ENCODE peak calls at places on chromosomes 4 and X, in eight cellular contexts. One of them, this sample, is unnamed.

GRCh38 chrX:16825306-16826035 is 39.2 kb downstream of the TXLNG start:
- DNase-seq in uterus: no peak
- DNase-seq in cardiac muscle cell: no peak
- DNase-seq in mucosa of descending colon: no peak
- DNase-seq in PC-3: peak; percentile 51
- DNase-seq in cardiac fibroblast: peak; percentile 46
- DNase-seq in heart right ventricle: no peak
- DNase-seq in astrocyte of the cerebellum: no peak
- DNase-seq in this sample: no peak

GRCh38 chrX:25010784-25011588 is 4.8 kb downstream of the ARX start:
- DNase-seq in cardiac muscle cell: no peak
- DNase-seq in astrocyte of the cerebellum: no peak
- DNase-seq in uterus: no peak
- DNase-seq in heart right ventricle: no peak
- DNase-seq in mucosa of descending colon: no peak
- DNase-seq in cardiac fibroblast: no peak
- DNase-seq in PC-3: no peak
- DNase-seq in this sample: no peak

GRCh38 chrX:48071064-48071985 is at the start of gene ZNF630:
- DNase-seq in heart right ventricle: peak; percentile 77
- DNase-seq in mucosa of descending colon: peak; percentile 88
- DNase-seq in cardiac fibroblast: peak; percentile 62
- DNase-seq in astrocyte of the cerebellum: peak; percentile 9
- DNase-seq in cardiac muscle cell: peak; percentile 72
- DNase-seq in uterus: peak; percentile 70
- DNase-seq in PC-3: peak; percentile 72
- DNase-seq in this sample: peak; percentile 78

GRCh38 chrX:53321216-53321942 is 40.0 kb upstream of the IQSEC2 start:
- DNase-seq in heart right ventricle: no peak
- DNase-seq in cardiac muscle cell: no peak
- DNase-seq in PC-3: no peak
- DNase-seq in cardiac fibroblast: no peak
- DNase-seq in astrocyte of the cerebellum: no peak
- DNase-seq in mucosa of descending colon: no peak
- DNase-seq in uterus: no peak
- DNase-seq in this sample: no peak

GRCh38 chrX:55142919-55143310 is 54.1 kb downstream of the PAGE2 start:
- DNase-seq in mucosa of descending colon: no peak
- DNase-seq in PC-3: no peak
- DNase-seq in astrocyte of the cerebellum: no peak
- DNase-seq in cardiac muscle cell: no peak
- DNase-seq in heart right ventricle: no peak
- DNase-seq in cardiac fibroblast: no peak
- DNase-seq in uterus: no peak
- DNase-seq in this sample: no peak

GRCh38 chr4:73843369-73843768 is 6.9 kb downstream of the CXCL6 start:
- DNase-seq in astrocyte of the cerebellum: no peak
- DNase-seq in mucosa of descending colon: no peak
- DNase-seq in cardiac muscle cell: no peak
- DNase-seq in cardiac fibroblast: no peak
- DNase-seq in PC-3: peak; percentile 69
- DNase-seq in uterus: no peak
- DNase-seq in heart right ventricle: no peak
- DNase-seq in this sample: no peak

GRCh38 chrX:45849261-45849660 is 648.6 kb upstream of the DIPK2B start:
- DNase-seq in mucosa of descending colon: no peak
- DNase-seq in PC-3: peak; percentile 85
- DNase-seq in astrocyte of the cerebellum: peak; percentile 84
- DNase-seq in uterus: no peak
- DNase-seq in cardiac muscle cell: peak; percentile 73
- DNase-seq in cardiac fibroblast: peak; percentile 76
- DNase-seq in heart right ventricle: peak; percentile 2
- DNase-seq in this sample: no peak

GRCh38 chr4:15906024-15906443 is 32.5 kb downstream of the FGFBP1 start:
- DNase-seq in astrocyte of the cerebellum: no peak
- DNase-seq in uterus: no peak
- DNase-seq in PC-3: peak; percentile 96
- DNase-seq in mucosa of descending colon: peak; percentile 90
- DNase-seq in cardiac fibroblast: no peak
- DNase-seq in heart right ventricle: no peak
- DNase-seq in cardiac muscle cell: no peak
- DNase-seq in this sample: no peak

GRCh38 chrX:19747672-19748610 is 139.5 kb downstream of the SH3KBP1 start:
- DNase-seq in cardiac muscle cell: no peak
- DNase-seq in cardiac fibroblast: no peak
- DNase-seq in PC-3: no peak
- DNase-seq in heart right ventricle: no peak
- DNase-seq in astrocyte of the cerebellum: no peak
- DNase-seq in mucosa of descending colon: peak; percentile 70
- DNase-seq in uterus: no peak
- DNase-seq in this sample: no peak

GRCh38 chr4:189792819-189793618 is 147.7 kb upstream of the FRG1 start:
- DNase-seq in cardiac muscle cell: peak; percentile 68
- DNase-seq in mucosa of descending colon: no peak
- DNase-seq in cardiac fibroblast: peak; percentile 63
- DNase-seq in PC-3: peak; percentile 67
- DNase-seq in heart right ventricle: peak; percentile 61
- DNase-seq in uterus: peak; percentile 40
- DNase-seq in astrocyte of the cerebellum: peak; percentile 24
- DNase-seq in this sample: no peak

GRCh38 chr4:11698846-11699590 is 270.3 kb upstream of the HS3ST1 start:
- DNase-seq in heart right ventricle: no peak
- DNase-seq in astrocyte of the cerebellum: peak; percentile 32
- DNase-seq in uterus: no peak
- DNase-seq in cardiac muscle cell: peak; percentile 40
- DNase-seq in mucosa of descending colon: no peak
- DNase-seq in cardiac fibroblast: peak; percentile 35
- DNase-seq in PC-3: peak; percentile 92
- DNase-seq in this sample: no peak

GRCh38 chr4:138673053-138673452 is 342.5 kb upstream of the NOCT start:
- DNase-seq in PC-3: no peak
- DNase-seq in cardiac muscle cell: no peak
- DNase-seq in uterus: no peak
- DNase-seq in cardiac fibroblast: no peak
- DNase-seq in heart right ventricle: no peak
- DNase-seq in mucosa of descending colon: no peak
- DNase-seq in astrocyte of the cerebellum: no peak
- DNase-seq in this sample: no peak

GRCh38 chrX:47166126-47166525 is 21.1 kb downstream of the RBM10 start:
- DNase-seq in mucosa of descending colon: no peak
- DNase-seq in cardiac fibroblast: peak; percentile 32
- DNase-seq in heart right ventricle: no peak
- DNase-seq in astrocyte of the cerebellum: no peak
- DNase-seq in cardiac muscle cell: peak; percentile 62
- DNase-seq in PC-3: no peak
- DNase-seq in uterus: no peak
- DNase-seq in this sample: no peak

GRCh38 chr4:65917486-65917885 is 247.2 kb upstream of the EPHA5 start:
- DNase-seq in heart right ventricle: no peak
- DNase-seq in astrocyte of the cerebellum: no peak
- DNase-seq in mucosa of descending colon: no peak
- DNase-seq in PC-3: peak; percentile 56
- DNase-seq in cardiac muscle cell: peak; percentile 58
- DNase-seq in uterus: no peak
- DNase-seq in cardiac fibroblast: peak; percentile 40
- DNase-seq in this sample: no peak

GRCh38 chr4:111070390-111070789 is 447.5 kb upstream of the PITX2 start:
- DNase-seq in cardiac fibroblast: no peak
- DNase-seq in PC-3: no peak
- DNase-seq in astrocyte of the cerebellum: no peak
- DNase-seq in cardiac muscle cell: no peak
- DNase-seq in mucosa of descending colon: no peak
- DNase-seq in uterus: no peak
- DNase-seq in heart right ventricle: no peak
- DNase-seq in this sample: no peak

GRCh38 chr4:24799196-24799543 is 3.8 kb downstream of the SOD3 start:
- DNase-seq in astrocyte of the cerebellum: no peak
- DNase-seq in cardiac fibroblast: no peak
- DNase-seq in PC-3: no peak
- DNase-seq in mucosa of descending colon: no peak
- DNase-seq in cardiac muscle cell: no peak
- DNase-seq in uterus: no peak
- DNase-seq in heart right ventricle: no peak
- DNase-seq in this sample: no peak

GRCh38 chrX:130165703-130166502 is at the start of gene AIFM1:
- DNase-seq in astrocyte of the cerebellum: peak; percentile 85
- DNase-seq in heart right ventricle: peak; percentile 91
- DNase-seq in PC-3: peak; percentile 94
- DNase-seq in cardiac fibroblast: peak; percentile 97
- DNase-seq in cardiac muscle cell: peak; percentile 97
- DNase-seq in mucosa of descending colon: peak; percentile 95
- DNase-seq in uterus: peak; percentile 91
- DNase-seq in this sample: peak; percentile 93

GRCh38 chr4:156251373-156252065 is 297.9 kb upstream of the CTSO start:
- DNase-seq in uterus: no peak
- DNase-seq in astrocyte of the cerebellum: no peak
- DNase-seq in cardiac muscle cell: no peak
- DNase-seq in mucosa of descending colon: no peak
- DNase-seq in cardiac fibroblast: no peak
- DNase-seq in heart right ventricle: no peak
- DNase-seq in PC-3: no peak
- DNase-seq in this sample: no peak

GRCh38 chrX:13506574-13506973 is 62.8 kb upstream of the EGFL6 start:
- DNase-seq in cardiac fibroblast: peak; percentile 67
- DNase-seq in astrocyte of the cerebellum: peak; percentile 49
- DNase-seq in uterus: peak; percentile 45
- DNase-seq in heart right ventricle: peak; percentile 18
- DNase-seq in mucosa of descending colon: no peak
- DNase-seq in cardiac muscle cell: peak; percentile 68
- DNase-seq in PC-3: peak; percentile 62
- DNase-seq in this sample: no peak

GRCh38 chrX:57121162-57121741 is at the start of gene SPIN2B:
- DNase-seq in cardiac fibroblast: peak; percentile 82
- DNase-seq in PC-3: peak; percentile 84
- DNase-seq in cardiac muscle cell: peak; percentile 83
- DNase-seq in uterus: peak; percentile 63
- DNase-seq in astrocyte of the cerebellum: peak; percentile 26
- DNase-seq in mucosa of descending colon: peak; percentile 90
- DNase-seq in heart right ventricle: peak; percentile 82
- DNase-seq in this sample: peak; percentile 86
- TF ChIP-seq CTCF in cardiac fibroblast: no peak
- TF ChIP-seq CTCF in PC-3: no peak
- TF ChIP-seq CTCF in cardiac muscle cell: no peak
- TF ChIP-seq CTCF in uterus: no peak
- TF ChIP-seq CTCF in astrocyte of the cerebellum: no peak
- TF ChIP-seq CTCF in mucosa of descending colon: no peak
- TF ChIP-seq CTCF in heart right ventricle: no peak
- TF ChIP-seq CTCF in this sample: no peak

GRCh38 chrX:3962511-3963350 is 249.3 kb upstream of the PRKX start:
- DNase-seq in uterus: no peak
- DNase-seq in astrocyte of the cerebellum: no peak
- DNase-seq in heart right ventricle: no peak
- DNase-seq in cardiac fibroblast: peak; percentile 14
- DNase-seq in cardiac muscle cell: peak; percentile 13
- DNase-seq in PC-3: peak; percentile 64
- DNase-seq in mucosa of descending colon: no peak
- DNase-seq in this sample: no peak
- TF ChIP-seq CTCF in uterus: peak; percentile 12
- TF ChIP-seq CTCF in astrocyte of the cerebellum: peak; percentile 60
- TF ChIP-seq CTCF in heart right ventricle: no peak
- TF ChIP-seq CTCF in cardiac fibroblast: peak; percentile 13
- TF ChIP-seq CTCF in cardiac muscle cell: peak; percentile 49
- TF ChIP-seq CTCF in PC-3: peak; percentile 85
- TF ChIP-seq CTCF in mucosa of descending colon: no peak
- TF ChIP-seq CTCF in this sample: no peak

DNA sequence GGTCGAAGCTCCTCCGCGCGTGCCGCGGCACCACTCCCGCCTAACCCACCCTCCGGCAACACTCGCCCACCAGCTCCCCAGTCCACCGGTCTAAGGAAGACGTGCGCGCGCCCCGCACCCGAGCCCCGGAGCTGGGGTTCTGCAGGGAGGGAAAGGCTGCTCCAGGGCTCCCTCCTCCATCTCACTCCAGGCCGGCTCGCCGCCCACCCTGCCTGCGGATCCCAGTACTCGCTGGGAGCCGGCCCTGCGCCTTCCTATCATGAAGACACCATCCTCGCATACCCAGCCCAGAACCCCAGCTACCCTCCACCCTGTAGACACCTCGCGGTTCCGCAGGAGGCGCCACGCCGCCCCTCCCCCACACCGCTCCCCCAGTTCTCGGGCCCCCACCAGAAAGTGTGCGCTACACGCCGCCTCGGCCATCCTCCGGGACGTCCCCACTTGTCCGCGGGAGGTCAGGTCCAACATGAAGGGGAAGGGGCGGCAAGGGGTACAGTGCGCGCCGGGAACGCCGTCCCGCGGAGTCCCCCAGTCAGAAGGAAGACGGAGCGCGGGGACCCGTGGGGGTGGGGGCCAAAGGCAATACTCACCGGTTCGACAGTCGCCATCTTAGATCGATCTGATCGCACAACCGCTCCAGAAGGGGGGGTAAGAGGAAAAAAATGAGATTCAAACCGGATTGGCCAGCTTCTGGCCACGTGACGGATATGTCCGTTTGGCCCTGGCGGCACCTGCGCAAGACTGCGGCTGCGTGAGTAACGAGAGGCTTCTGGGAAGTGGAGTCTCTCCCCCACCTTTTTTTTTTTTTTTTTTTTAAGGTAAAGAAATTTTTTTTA is at the start of gene EIF4E:
- DNase-seq in cardiac muscle cell: peak; percentile 99
- DNase-seq in PC-3: peak; percentile 96
- DNase-seq in heart right ventricle: peak; percentile 98
- DNase-seq in astrocyte of the cerebellum: peak; percentile 98
- DNase-seq in uterus: peak; percentile 95
- DNase-seq in cardiac fibroblast: peak; percentile 99
- DNase-seq in mucosa of descending colon: peak; percentile 99
- DNase-seq in this sample: peak; percentile 96
- TF ChIP-seq CTCF in cardiac muscle cell: no peak
- TF ChIP-seq CTCF in PC-3: no peak
- TF ChIP-seq CTCF in heart right ventricle: peak; percentile 14
- TF ChIP-seq CTCF in astrocyte of the cerebellum: peak; percentile 1
- TF ChIP-seq CTCF in uterus: no peak
- TF ChIP-seq CTCF in cardiac fibroblast: peak; percentile 10
- TF ChIP-seq CTCF in mucosa of descending colon: no peak
- TF ChIP-seq CTCF in this sample: no peak

GRCh38 chr4:141706445-141706844 is 70.1 kb downstream of the IL15 start:
- DNase-seq in cardiac fibroblast: no peak
- DNase-seq in astrocyte of the cerebellum: no peak
- DNase-seq in PC-3: no peak
- DNase-seq in uterus: no peak
- DNase-seq in heart right ventricle: no peak
- DNase-seq in mucosa of descending colon: no peak
- DNase-seq in cardiac muscle cell: no peak
- DNase-seq in this sample: no peak

GRCh38 chr4:141713185-141713584 is 76.8 kb downstream of the IL15 start:
- DNase-seq in PC-3: no peak
- DNase-seq in cardiac fibroblast: no peak
- DNase-seq in cardiac muscle cell: no peak
- DNase-seq in heart right ventricle: no peak
- DNase-seq in astrocyte of the cerebellum: no peak
- DNase-seq in mucosa of descending colon: no peak
- DNase-seq in uterus: no peak
- DNase-seq in this sample: no peak

GRCh38 chr4:141713771-141714445 is 77.5 kb downstream of the IL15 start:
- DNase-seq in heart right ventricle: no peak
- DNase-seq in PC-3: peak; percentile 81
- DNase-seq in uterus: no peak
- DNase-seq in cardiac muscle cell: peak; percentile 35
- DNase-seq in mucosa of descending colon: no peak
- DNase-seq in cardiac fibroblast: peak; percentile 18
- DNase-seq in astrocyte of the cerebellum: peak; percentile 55
- DNase-seq in this sample: no peak

GRCh38 chr4:141705747-141706377 is 69.5 kb downstream of the IL15 start:
- DNase-seq in heart right ventricle: no peak
- DNase-seq in mucosa of descending colon: no peak
- DNase-seq in cardiac fibroblast: no peak
- DNase-seq in cardiac muscle cell: no peak
- DNase-seq in astrocyte of the cerebellum: no peak
- DNase-seq in PC-3: no peak
- DNase-seq in uterus: no peak
- DNase-seq in this sample: no peak

GRCh38 chr4:141711211-141711610 is 74.8 kb downstream of the IL15 start:
- DNase-seq in heart right ventricle: no peak
- DNase-seq in cardiac muscle cell: peak; percentile 62
- DNase-seq in uterus: no peak
- DNase-seq in mucosa of descending colon: no peak
- DNase-seq in astrocyte of the cerebellum: peak; percentile 19
- DNase-seq in cardiac fibroblast: peak; percentile 64
- DNase-seq in PC-3: peak; percentile 61
- DNase-seq in this sample: no peak
- TF ChIP-seq CTCF in heart right ventricle: peak; percentile 34
- TF ChIP-seq CTCF in cardiac muscle cell: peak; percentile 86
- TF ChIP-seq CTCF in uterus: peak; percentile 52
- TF ChIP-seq CTCF in mucosa of descending colon: peak; percentile 20
- TF ChIP-seq CTCF in astrocyte of the cerebellum: peak; percentile 77
- TF ChIP-seq CTCF in cardiac fibroblast: peak; percentile 85
- TF ChIP-seq CTCF in PC-3: peak; percentile 76
- TF ChIP-seq CTCF in this sample: peak; percentile 52

This sample was measured in coronary artery.